ENCODE peak calls at places on chromosomes 13 and 19, in four cellular contexts. F is uterus, C is suprapubic skin, O is testis. P is an unnamed sample.

GRCh38 chr13:94352057-94352456 is 127.4 kb downstream of the DCT start:
- DNase-seq in C (no peak), O (no peak), F (no peak), P (no peak)

GRCh38 chr19:2800506-2800905 is 15.2 kb downstream of the THOP1 start:
- DNase-seq in O (no peak), F (no peak), C (no peak), P (no peak)

GRCh38 chr19:50911206-50912101 is at the start of gene KLK4:
- DNase-seq in F (no peak), C (no peak), O (no peak), P (no peak)

GRCh38 chr13:79621902-79622301 is 140.9 kb downstream of the NDFIP2 start:
- DNase-seq in O (no peak), C (no peak), F (no peak), P (no peak)

GRCh38 chr19:29587518-29587986 is 18.5 kb upstream of the POP4 start:
- DNase-seq in F (no peak), O (no peak), C (no peak), P (no peak)

GRCh38 chr19:13401388-13401787 is 104.9 kb downstream of the CACNA1A start:
- DNase-seq in O (no peak), F (no peak), C (no peak), P (no peak)

GRCh38 chr13:114120486-114121430 is 11.7 kb downstream of the RASA3 start:
- DNase-seq in C (no peak), O (no peak), F (no peak), P (no peak)

GRCh38 chr13:25816239-25816638 is 235.6 kb downstream of the SHISA2 start:
- DNase-seq in O (no peak), F (no peak), C (no peak), P (no peak)

GRCh38 chr13:62643799-62644484 is 1228.3 kb upstream of the PCDH20 start:
- DNase-seq in C (no peak), F (no peak), O (no peak), P (no peak)

GRCh38 chr19:7519411-7520130 is 2.9 kb upstream of the MCOLN1 start:
- DNase-seq in O (no peak), C (no peak), F (no peak), P (no peak)

GRCh38 chr13:72166102-72166660 is 299.2 kb upstream of the DACH1 start:
- DNase-seq in O (no peak), F (no peak), C (no peak), P (no peak)

GRCh38 chr19:17841810-17842662 is 5.7 kb downstream of the JAK3 start:
- DNase-seq in F (peak), O (peak), C (no peak), P (peak)

GRCh38 chr13:33911521-33911920 is 93.6 kb downstream of the RFC3 start:
- DNase-seq in F (no peak), C (no peak), O (no peak), P (no peak)

GRCh38 chr19:19627716-19628498 is at the start of gene LPAR2:
- DNase-seq in C (no peak), F (no peak), O (peak), P (peak)

GRCh38 chr19:17296278-17296677 is 6.9 kb downstream of the ABHD8 start:
- DNase-seq in O (no peak), C (no peak), F (no peak), P (no peak)

GRCh38 chr13:77511552-77511951 is 24.0 kb upstream of the SCEL start:
- DNase-seq in C (no peak), F (no peak), O (no peak), P (no peak)

GRCh38 chr19:30552593-30552992 is 180.4 kb downstream of the ZNF536 start:
- DNase-seq in F (no peak), O (no peak), C (no peak), P (no peak)

GRCh38 chr13:112693831-112694497 is 4.1 kb downstream of the ATP11A start:
- DNase-seq in C (no peak), F (no peak), O (peak), P (peak)

GRCh38 chr19:35592226-35592625 is 6.3 kb downstream of the PMIS2 start:
- DNase-seq in O (peak), C (no peak), F (no peak), P (peak)

DNA sequence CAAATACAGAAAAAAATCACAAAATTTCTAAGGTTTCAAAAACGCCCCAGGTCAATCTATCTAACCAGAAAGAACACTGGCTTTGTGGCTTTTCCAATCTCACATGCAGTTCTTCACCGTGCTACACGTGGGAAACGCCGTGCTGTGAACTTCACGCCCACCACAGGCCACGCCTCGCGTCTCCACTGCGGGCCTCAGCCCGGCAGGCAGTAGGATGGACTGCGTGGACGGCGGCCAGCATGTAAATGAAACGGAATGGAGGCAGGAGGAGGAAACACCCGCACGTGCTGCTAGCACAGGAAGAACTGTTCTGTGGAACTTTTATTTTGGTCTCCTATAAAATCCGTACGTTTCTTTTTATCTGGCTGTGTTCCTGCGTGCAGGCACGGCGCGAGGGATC is 23.8 kb downstream of the ZNF787 start:
- DNase-seq in C (no peak), O (no peak), F (no peak), P (no peak)
- H3K27ac ChIP-seq in C (no peak), O (no peak), F (no peak), P (no peak)

GRCh38 chr13:50974268-50974667 is 64.7 kb downstream of the RNASEH2B start:
- DNase-seq in F (no peak), O (no peak), C (no peak), P (no peak)

DNA sequence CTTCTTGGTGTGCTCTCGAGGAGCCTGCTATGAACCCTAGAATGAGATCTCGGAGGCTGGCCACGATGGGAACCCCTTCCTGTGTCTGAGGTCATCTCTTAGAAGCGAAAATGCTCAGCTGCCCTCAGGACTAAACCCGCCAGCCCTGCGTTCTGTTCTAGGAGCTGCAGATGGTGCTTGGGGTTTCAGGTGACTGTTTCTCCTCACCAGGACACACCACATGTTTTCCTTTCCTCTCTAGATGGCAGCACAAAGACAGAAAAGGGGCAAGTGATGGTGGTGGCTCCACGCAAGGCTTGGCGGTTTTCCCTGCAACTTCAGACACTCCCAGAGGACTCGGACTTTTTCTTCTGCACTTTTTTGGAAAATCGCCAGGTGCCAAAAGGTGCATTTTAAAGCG is 60.1 kb downstream of the RNASEH2B start:
- DNase-seq in C (no peak), O (no peak), F (no peak), P (no peak)
- TF ChIP-seq CTCF in C (no peak), O (no peak), F (no peak), P (no peak)

DNA sequence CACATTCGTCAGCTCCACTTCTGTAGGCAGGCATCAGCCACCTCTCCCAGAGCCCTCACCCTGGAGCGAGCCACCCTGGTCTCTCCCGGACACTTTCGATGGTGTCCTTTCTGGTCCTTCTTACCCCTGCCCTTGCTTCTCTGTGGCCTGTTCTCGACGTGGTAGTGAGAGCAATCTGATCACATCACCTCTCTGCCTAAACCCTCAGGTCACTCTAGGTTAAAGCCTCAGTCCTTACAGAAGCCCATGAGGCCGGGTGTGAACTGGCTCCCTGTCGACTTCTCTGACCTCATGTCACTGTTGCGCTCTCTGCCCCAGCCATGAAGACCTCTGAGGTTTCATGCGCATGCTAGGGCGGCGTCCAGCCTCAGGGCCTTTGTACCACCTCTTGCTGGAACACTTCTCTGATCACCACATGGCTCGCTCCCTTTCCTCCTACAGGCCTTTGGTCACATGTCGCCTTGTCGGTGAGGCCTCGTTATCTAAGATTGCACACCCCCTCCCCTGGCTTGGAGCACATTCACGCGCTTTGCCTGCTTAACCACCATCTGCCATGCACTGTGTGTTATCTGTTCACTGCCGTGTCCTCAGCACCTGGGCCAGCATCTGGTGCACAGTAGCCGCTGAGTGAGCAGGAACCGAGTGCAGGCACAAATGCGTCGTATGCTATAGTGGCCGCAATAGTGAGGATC is 101.5 kb downstream of the DPF1 start:
- DNase-seq in F (no peak), O (no peak), C (no peak), P (no peak)
- TF ChIP-seq POLR2A in F (no peak), O (no peak), C (no peak), P (no peak)

GRCh38 chr19:15218501-15218900 is 13.7 kb downstream of the EPHX3 start:
- DNase-seq in F (no peak), O (no peak), C (no peak), P (no peak)

GRCh38 chr19:15212682-15213081 is 11.9 kb upstream of the NOTCH3 start:
- DNase-seq in C (no peak), O (no peak), F (no peak), P (no peak)

GRCh38 chr19:15213715-15214381 is 13.1 kb upstream of the NOTCH3 start:
- DNase-seq in F (peak), O (no peak), C (no peak), P (peak)

GRCh38 chr19:15216363-15216762 is 15.6 kb upstream of the NOTCH3 start:
- DNase-seq in F (no peak), O (no peak), C (no peak), P (no peak)
- H3K27ac ChIP-seq in F (no peak), O (no peak), C (no peak), P (no peak)

GRCh38 chr13:60150538-60150937 is 13.2 kb downstream of the DIAPH3 start:
- DNase-seq in C (no peak), F (no peak), O (no peak), P (no peak)
- TF ChIP-seq CTCF in C (no peak), F (no peak), O (no peak), P (no peak)